ENCODE peak calls at places on chromosome X, in eight cellular contexts. N, H, U, Z, J, X, D and T are unnamed samples.

GRCh38 chrX:74492720-74493201 is 71.5 kb downstream of the SLC16A2 start:
- DNase-seq in U (peak; percentile 65), H (no peak), Z (no peak), X (no peak), D (no peak), N (no peak), J (no peak), T (peak; percentile 10)

GRCh38 chrX:145524931-145525330 is 277.6 kb downstream of the SPANXN1 start:
- DNase-seq in H (no peak), D (no peak), Z (no peak), J (no peak), N (no peak), X (no peak), U (no peak), T (no peak)

GRCh38 chrX:136168929-136169735 is 21.8 kb downstream of the FHL1 start:
- DNase-seq in Z (no peak), D (peak; percentile 50), N (peak; percentile 97), J (no peak), H (peak; percentile 86), X (peak; percentile 90), U (peak; percentile 84), T (peak; percentile 41)

GRCh38 chrX:102659790-102660757 is 8.8 kb downstream of the GPRASP1 start:
- DNase-seq in D (peak; percentile 59), J (peak; percentile 69), Z (peak; percentile 84), X (no peak), U (peak; percentile 80), H (peak; percentile 36), N (peak; percentile 58), T (peak; percentile 79)

GRCh38 chrX:134631404-134632346 is 26.6 kb downstream of the PLAC1 start:
- DNase-seq in N (peak; percentile 76), J (no peak), Z (peak; percentile 12), D (no peak), X (peak; percentile 37), H (peak; percentile 73), U (peak; percentile 11), T (no peak)

GRCh38 chrX:37871626-37872302 is 24.4 kb upstream of the DYNLT3 start:
- DNase-seq in Z (peak; percentile 13), D (peak; percentile 89), J (no peak), N (peak; percentile 93), H (peak; percentile 81), U (no peak), X (peak; percentile 67), T (no peak)

GRCh38 chrX:66760648-66761047 is 121.8 kb upstream of the EDA2R start:
- DNase-seq in J (no peak), H (no peak), Z (no peak), X (no peak), N (no peak), U (peak; percentile 3), D (no peak), T (no peak)

GRCh38 chrX:8879750-8880149 is 78.6 kb upstream of the FAM9A start:
- DNase-seq in N (peak; percentile 3), H (no peak), J (peak; percentile 8), D (peak; percentile 43), Z (no peak), U (peak; percentile 28), X (no peak), T (peak; percentile 39)

GRCh38 chrX:153744210-153745066 is 19.6 kb upstream of the PLXNB3 start:
- DNase-seq in H (no peak), J (no peak), Z (no peak), N (no peak), X (no peak), U (peak; percentile 59), D (no peak), T (peak; percentile 53)

GRCh38 chrX:42143866-42144592 is 220.7 kb upstream of the CASK start:
- DNase-seq in D (no peak), X (no peak), Z (no peak), N (no peak), J (no peak), U (no peak), H (no peak), T (peak; percentile 22)

GRCh38 chrX:24184018-24184417 is 34.5 kb downstream of the ZFX start:
- DNase-seq in N (no peak), X (no peak), D (no peak), Z (no peak), H (no peak), U (no peak), J (no peak), T (no peak)

GRCh38 chrX:135416546-135416945 is 5.2 kb upstream of the SMIM10L2A start:
- DNase-seq in Z (no peak), X (no peak), D (peak; percentile 38), H (no peak), U (no peak), N (no peak), J (no peak), T (no peak)

GRCh38 chrX:136496359-136496767 is 1.0 kb upstream of the HTATSF1 start:
- DNase-seq in U (no peak), D (no peak), X (no peak), H (no peak), J (no peak), Z (no peak), N (no peak), T (no peak)

GRCh38 chrX:107537815-107538214 is 88.4 kb downstream of the FRMPD3 start:
- DNase-seq in D (peak; percentile 69), U (peak; percentile 72), Z (no peak), N (peak; percentile 50), X (no peak), J (no peak), H (peak; percentile 12), T (peak; percentile 21)

GRCh38 chrX:97310373-97310772 is 426.7 kb downstream of the RPA4 start:
- DNase-seq in H (no peak), N (peak; percentile 14), D (peak; percentile 55), X (no peak), U (peak; percentile 76), J (no peak), Z (no peak), T (no peak)

GRCh38 chrX:71661919-71662318 is 5.4 kb upstream of the LOC101059915 start:
- DNase-seq in X (no peak), D (no peak), Z (no peak), H (no peak), N (no peak), J (no peak), U (no peak), T (no peak)

GRCh38 chrX:71543316-71543715 is 10.4 kb downstream of the OGT start:
- DNase-seq in D (peak; percentile 95), H (peak; percentile 65), U (no peak), N (peak; percentile 83), Z (no peak), J (no peak), X (no peak), T (no peak)

GRCh38 chrX:150050387-150050786 is 112.1 kb upstream of the EOLA2 start:
- DNase-seq in H (no peak), N (no peak), J (no peak), U (no peak), X (no peak), Z (no peak), D (no peak), T (no peak)
- TF ChIP-seq CTCF in H (no peak), N (no peak), J (no peak), U (no peak), X (no peak), Z (no peak), D (no peak), T (no peak)

GRCh38 chrX:54481751-54482150 is 14.3 kb downstream of the FGD1 start:
- DNase-seq in U (no peak), J (no peak), D (no peak), X (no peak), H (no peak), N (no peak), Z (no peak), T (no peak)
- TF ChIP-seq CTCF in U (peak; percentile 22), J (no peak), D (no peak), X (peak; percentile 23), H (no peak), N (peak; percentile 5), Z (no peak), T (no peak)

GRCh38 chrX:11766487-11766886 is 8.4 kb downstream of the MSL3 start:
- DNase-seq in H (no peak), J (no peak), U (no peak), N (no peak), Z (no peak), D (no peak), X (no peak), T (no peak)

GRCh38 chrX:11768039-11768438 is 10.0 kb downstream of the MSL3 start:
- DNase-seq in N (no peak), H (no peak), U (no peak), Z (no peak), D (no peak), X (no peak), J (no peak), T (no peak)

GRCh38 chrX:11764602-11765067 is 6.6 kb downstream of the MSL3 start:
- DNase-seq in U (no peak), J (no peak), N (no peak), H (no peak), D (no peak), X (no peak), Z (no peak), T (no peak)

GRCh38 chrX:11760958-11761357 is 2.9 kb downstream of the MSL3 start:
- DNase-seq in J (no peak), N (no peak), Z (no peak), D (no peak), H (no peak), X (no peak), U (no peak), T (no peak)

GRCh38 chrX:11765449-11765848 is 7.4 kb downstream of the MSL3 start:
- DNase-seq in J (no peak), U (no peak), N (no peak), H (no peak), Z (no peak), X (no peak), D (no peak), T (no peak)
- TF ChIP-seq CTCF in J (no peak), U (no peak), N (no peak), H (no peak), Z (no peak), X (no peak), D (no peak), T (no peak)

GRCh38 chrX:9880912-9881311 is 86.2 kb upstream of the CLDN34 start:
- DNase-seq in J (no peak), X (no peak), Z (no peak), U (no peak), H (no peak), N (no peak), D (no peak), T (no peak)

GRCh38 chrX:9888953-9889470 is 78.1 kb upstream of the CLDN34 start:
- DNase-seq in J (no peak), D (no peak), U (no peak), H (no peak), X (no peak), Z (no peak), N (no peak), T (no peak)

GRCh38 chrX:9882669-9883446 is 84.3 kb upstream of the CLDN34 start:
- DNase-seq in N (peak; percentile 87), H (no peak), J (no peak), X (no peak), Z (no peak), U (no peak), D (no peak), T (no peak)

GRCh38 chrX:9884031-9884779 is 83.0 kb upstream of the CLDN34 start:
- DNase-seq in U (no peak), N (no peak), X (no peak), Z (no peak), J (no peak), D (no peak), H (no peak), T (no peak)

DNA sequence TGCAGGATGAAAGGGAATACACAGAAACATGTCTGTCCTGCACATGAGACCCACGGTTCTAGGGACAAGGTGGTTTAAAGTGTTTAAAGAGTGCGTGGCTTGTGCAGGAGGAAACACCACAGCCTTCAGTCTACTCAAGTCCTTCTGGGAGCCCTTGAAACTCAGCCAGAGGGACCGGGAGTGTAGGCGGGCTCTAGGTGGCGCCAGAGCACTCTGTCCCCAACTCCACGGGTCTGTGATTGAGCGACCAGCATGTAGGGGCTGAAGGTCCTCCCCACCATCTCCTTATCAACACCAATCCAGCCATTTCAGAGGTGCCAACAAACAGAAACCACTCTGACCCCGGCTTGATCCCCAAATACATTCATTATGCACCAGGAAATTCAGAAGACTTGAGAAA is 82.0 kb upstream of the CLDN34 start:
- DNase-seq in H (peak; percentile 16), D (peak; percentile 60), U (peak; percentile 62), J (peak; percentile 78), X (no peak), N (peak; percentile 71), Z (peak; percentile 16), T (peak; percentile 63)
- TF ChIP-seq CTCF in H (peak; percentile 68), D (peak; percentile 75), U (peak; percentile 66), J (peak; percentile 81), X (peak; percentile 70), N (peak; percentile 73), Z (no peak), T (peak; percentile 45)